ENCODE peak calls at places on chromosome 16, in four cellular contexts. Y is T-cell, E is stomach, L is A172. Z is an unnamed sample.

GRCh38 chr16:48574766-48575165 is 35.2 kb downstream of the N4BP1 start:
- DNase-seq in Y (no peak), E (no peak), L (no peak), Z (no peak)

GRCh38 chr16:15643453-15644305 is 725 bp upstream of the MARF1 start:
- DNase-seq in Y (no peak), E (no peak), L (peak; percentile 60), Z (no peak)

GRCh38 chr16:83681421-83681820 is 126.4 kb upstream of the HSBP1 start:
- DNase-seq in Y (no peak), E (no peak), L (no peak), Z (no peak)

GRCh38 chr16:46883690-46884512 is at the start of gene GPT2:
- DNase-seq in Y (peak; percentile 41), E (peak; percentile 100), L (peak; percentile 90), Z (peak; percentile 57)

GRCh38 chr16:19582050-19582784 is 26.7 kb downstream of the VPS35L start:
- DNase-seq in Y (no peak), E (no peak), L (no peak), Z (no peak)

GRCh38 chr16:83843657-83844056 is 35.9 kb downstream of the HSBP1 start:
- DNase-seq in Y (no peak), E (no peak), L (no peak), Z (no peak)

GRCh38 chr16:89308391-89309333 is 91.2 kb downstream of the ZNF778 start:
- DNase-seq in Y (peak; percentile 36), E (no peak), L (no peak), Z (peak; percentile 36)

GRCh38 chr16:66921758-66922450 is 3.2 kb upstream of the CDH16 start:
- DNase-seq in Y (no peak), E (no peak), L (no peak), Z (no peak)

GRCh38 chr16:70630960-70631745 is 15.2 kb upstream of the IL34 start:
- DNase-seq in Y (no peak), E (no peak), L (no peak), Z (no peak)

GRCh38 chr16:8869212-8869987 is 594 bp upstream of the CARHSP1 start:
- DNase-seq in Y (no peak), E (no peak), L (no peak), Z (no peak)